ENCODE peak calls at places on chromosomes 12 and 14, in eight cellular contexts. One of them, this sample, is unnamed.

GRCh38 chr14:55355922-55356321 is 55.7 kb downstream of the ATG14 start:
- DNase-seq in lower lobe of right lung: no peak
- DNase-seq in cardiac muscle cell: no peak
- DNase-seq in foreskin fibroblast: no peak
- DNase-seq in AG10803: no peak
- DNase-seq in CD4-positive, alpha-beta memory T cell: no peak
- DNase-seq in fibroblast of mammary gland: no peak
- DNase-seq in HFF-Myc: no peak
- DNase-seq in this sample: no peak

GRCh38 chr14:72023128-72024042 is 91.2 kb downstream of the RGS6 start:
- DNase-seq in lower lobe of right lung: no peak
- DNase-seq in cardiac muscle cell: no peak
- DNase-seq in foreskin fibroblast: no peak
- DNase-seq in AG10803: no peak
- DNase-seq in CD4-positive, alpha-beta memory T cell: no peak
- DNase-seq in fibroblast of mammary gland: peak; percentile 23
- DNase-seq in HFF-Myc: no peak
- DNase-seq in this sample: no peak

GRCh38 chr14:71751264-71751663 is 181.0 kb upstream of the RGS6 start:
- DNase-seq in lower lobe of right lung: no peak
- DNase-seq in cardiac muscle cell: no peak
- DNase-seq in foreskin fibroblast: no peak
- DNase-seq in AG10803: no peak
- DNase-seq in CD4-positive, alpha-beta memory T cell: no peak
- DNase-seq in fibroblast of mammary gland: no peak
- DNase-seq in HFF-Myc: no peak
- DNase-seq in this sample: no peak

GRCh38 chr12:4786795-4787194 is 66.6 kb downstream of the GALNT8 start:
- DNase-seq in lower lobe of right lung: no peak
- DNase-seq in cardiac muscle cell: no peak
- DNase-seq in foreskin fibroblast: no peak
- DNase-seq in AG10803: no peak
- DNase-seq in CD4-positive, alpha-beta memory T cell: no peak
- DNase-seq in fibroblast of mammary gland: no peak
- DNase-seq in HFF-Myc: no peak
- DNase-seq in this sample: no peak

GRCh38 chr12:117148642-117149041 is 41.6 kb downstream of the FBXO21 start:
- DNase-seq in lower lobe of right lung: no peak
- DNase-seq in cardiac muscle cell: no peak
- DNase-seq in foreskin fibroblast: no peak
- DNase-seq in AG10803: no peak
- DNase-seq in CD4-positive, alpha-beta memory T cell: no peak
- DNase-seq in fibroblast of mammary gland: peak; percentile 59
- DNase-seq in HFF-Myc: no peak
- DNase-seq in this sample: no peak

GRCh38 chr12:25590021-25590721 is 37.1 kb upstream of the LMNTD1 start:
- DNase-seq in lower lobe of right lung: no peak
- DNase-seq in cardiac muscle cell: no peak
- DNase-seq in foreskin fibroblast: no peak
- DNase-seq in AG10803: no peak
- DNase-seq in CD4-positive, alpha-beta memory T cell: peak; percentile 25
- DNase-seq in fibroblast of mammary gland: no peak
- DNase-seq in HFF-Myc: no peak
- DNase-seq in this sample: no peak

GRCh38 chr12:98821232-98821631 is 176.1 kb downstream of the APAF1 start:
- DNase-seq in lower lobe of right lung: no peak
- DNase-seq in cardiac muscle cell: no peak
- DNase-seq in foreskin fibroblast: no peak
- DNase-seq in AG10803: no peak
- DNase-seq in CD4-positive, alpha-beta memory T cell: no peak
- DNase-seq in fibroblast of mammary gland: no peak
- DNase-seq in HFF-Myc: no peak
- DNase-seq in this sample: no peak

GRCh38 chr12:107144990-107145389 is 51.6 kb upstream of the CRY1 start:
- DNase-seq in lower lobe of right lung: no peak
- DNase-seq in cardiac muscle cell: peak; percentile 8
- DNase-seq in foreskin fibroblast: no peak
- DNase-seq in AG10803: no peak
- DNase-seq in CD4-positive, alpha-beta memory T cell: no peak
- DNase-seq in fibroblast of mammary gland: no peak
- DNase-seq in HFF-Myc: no peak
- DNase-seq in this sample: no peak

GRCh38 chr12:95942532-95943230 is at the start of gene CCDC38:
- DNase-seq in lower lobe of right lung: peak; percentile 87
- DNase-seq in cardiac muscle cell: peak; percentile 64
- DNase-seq in foreskin fibroblast: peak; percentile 26
- DNase-seq in AG10803: peak; percentile 31
- DNase-seq in CD4-positive, alpha-beta memory T cell: peak; percentile 79
- DNase-seq in fibroblast of mammary gland: peak; percentile 55
- DNase-seq in HFF-Myc: peak; percentile 61
- DNase-seq in this sample: peak; percentile 84

GRCh38 chr12:80941916-80942315 is 4.2 kb upstream of the LIN7A start:
- DNase-seq in lower lobe of right lung: no peak
- DNase-seq in cardiac muscle cell: no peak
- DNase-seq in foreskin fibroblast: peak; percentile 27
- DNase-seq in AG10803: no peak
- DNase-seq in CD4-positive, alpha-beta memory T cell: no peak
- DNase-seq in fibroblast of mammary gland: peak; percentile 63
- DNase-seq in HFF-Myc: no peak
- DNase-seq in this sample: no peak

GRCh38 chr14:37591311-37591940 is 3.6 kb downstream of the FOXA1 start:
- DNase-seq in lower lobe of right lung: peak; percentile 64
- DNase-seq in cardiac muscle cell: no peak
- DNase-seq in foreskin fibroblast: no peak
- DNase-seq in AG10803: no peak
- DNase-seq in CD4-positive, alpha-beta memory T cell: no peak
- DNase-seq in fibroblast of mammary gland: no peak
- DNase-seq in HFF-Myc: no peak
- DNase-seq in this sample: no peak

GRCh38 chr14:22505751-22506710 is 83.0 kb downstream of the DAD1 start:
- DNase-seq in lower lobe of right lung: no peak
- DNase-seq in cardiac muscle cell: no peak
- DNase-seq in foreskin fibroblast: no peak
- DNase-seq in AG10803: no peak
- DNase-seq in CD4-positive, alpha-beta memory T cell: no peak
- DNase-seq in fibroblast of mammary gland: no peak
- DNase-seq in HFF-Myc: no peak
- DNase-seq in this sample: no peak

GRCh38 chr14:65637780-65638179 is 225.2 kb downstream of the FUT8 start:
- DNase-seq in lower lobe of right lung: no peak
- DNase-seq in cardiac muscle cell: peak; percentile 5
- DNase-seq in foreskin fibroblast: no peak
- DNase-seq in AG10803: peak; percentile 10
- DNase-seq in CD4-positive, alpha-beta memory T cell: peak; percentile 3
- DNase-seq in fibroblast of mammary gland: peak; percentile 54
- DNase-seq in HFF-Myc: peak; percentile 5
- DNase-seq in this sample: no peak

GRCh38 chr14:63874223-63874622 is 21.4 kb downstream of the SYNE2 start:
- DNase-seq in lower lobe of right lung: no peak
- DNase-seq in cardiac muscle cell: no peak
- DNase-seq in foreskin fibroblast: no peak
- DNase-seq in AG10803: no peak
- DNase-seq in CD4-positive, alpha-beta memory T cell: no peak
- DNase-seq in fibroblast of mammary gland: no peak
- DNase-seq in HFF-Myc: no peak
- DNase-seq in this sample: no peak

GRCh38 chr12:110039085-110039807 is 9.1 kb downstream of the C12orf76 start:
- DNase-seq in lower lobe of right lung: no peak
- DNase-seq in cardiac muscle cell: peak; percentile 85
- DNase-seq in foreskin fibroblast: peak; percentile 90
- DNase-seq in AG10803: peak; percentile 99
- DNase-seq in CD4-positive, alpha-beta memory T cell: peak; percentile 43
- DNase-seq in fibroblast of mammary gland: peak; percentile 93
- DNase-seq in HFF-Myc: peak; percentile 77
- DNase-seq in this sample: peak; percentile 24

GRCh38 chr14:66495214-66496098 is 9.3 kb downstream of the CCDC196 start:
- DNase-seq in lower lobe of right lung: no peak
- DNase-seq in cardiac muscle cell: peak; percentile 83
- DNase-seq in foreskin fibroblast: peak; percentile 51
- DNase-seq in AG10803: peak; percentile 75
- DNase-seq in CD4-positive, alpha-beta memory T cell: peak; percentile 34
- DNase-seq in fibroblast of mammary gland: peak; percentile 82
- DNase-seq in HFF-Myc: peak; percentile 47
- DNase-seq in this sample: peak; percentile 36

GRCh38 chr14:106174206-106174605 is 647.8 kb downstream of the TMEM121 start:
- DNase-seq in lower lobe of right lung: no peak
- DNase-seq in cardiac muscle cell: no peak
- DNase-seq in foreskin fibroblast: no peak
- DNase-seq in AG10803: no peak
- DNase-seq in CD4-positive, alpha-beta memory T cell: peak; percentile 80
- DNase-seq in fibroblast of mammary gland: no peak
- DNase-seq in HFF-Myc: no peak
- DNase-seq in this sample: peak; percentile 80

GRCh38 chr14:68886109-68886434 is 93.0 kb downstream of the ACTN1 start:
- DNase-seq in lower lobe of right lung: no peak
- DNase-seq in cardiac muscle cell: peak; percentile 41
- DNase-seq in foreskin fibroblast: no peak
- DNase-seq in AG10803: no peak
- DNase-seq in CD4-positive, alpha-beta memory T cell: no peak
- DNase-seq in fibroblast of mammary gland: no peak
- DNase-seq in HFF-Myc: no peak
- DNase-seq in this sample: no peak

GRCh38 chr12:47881826-47882427 is 22.9 kb downstream of the VDR start:
- DNase-seq in lower lobe of right lung: no peak
- DNase-seq in cardiac muscle cell: peak; percentile 99
- DNase-seq in foreskin fibroblast: peak; percentile 99
- DNase-seq in AG10803: peak; percentile 99
- DNase-seq in CD4-positive, alpha-beta memory T cell: no peak
- DNase-seq in fibroblast of mammary gland: peak; percentile 99
- DNase-seq in HFF-Myc: peak; percentile 84
- DNase-seq in this sample: no peak

GRCh38 chr12:8746046-8746445 is 48.3 kb downstream of the RIMKLB start:
- DNase-seq in lower lobe of right lung: no peak
- DNase-seq in cardiac muscle cell: no peak
- DNase-seq in foreskin fibroblast: no peak
- DNase-seq in AG10803: no peak
- DNase-seq in CD4-positive, alpha-beta memory T cell: no peak
- DNase-seq in fibroblast of mammary gland: no peak
- DNase-seq in HFF-Myc: no peak
- DNase-seq in this sample: no peak

GRCh38 chr14:71636076-71636475 is 296.2 kb upstream of the RGS6 start:
- DNase-seq in lower lobe of right lung: no peak
- DNase-seq in cardiac muscle cell: no peak
- DNase-seq in foreskin fibroblast: no peak
- DNase-seq in AG10803: no peak
- DNase-seq in CD4-positive, alpha-beta memory T cell: no peak
- DNase-seq in fibroblast of mammary gland: no peak
- DNase-seq in HFF-Myc: no peak
- DNase-seq in this sample: no peak

GRCh38 chr12:54195736-54196347 is 7.1 kb upstream of the SMUG1 start:
- DNase-seq in lower lobe of right lung: peak; percentile 73
- DNase-seq in cardiac muscle cell: peak; percentile 75
- DNase-seq in foreskin fibroblast: peak; percentile 48
- DNase-seq in AG10803: peak; percentile 29
- DNase-seq in CD4-positive, alpha-beta memory T cell: no peak
- DNase-seq in fibroblast of mammary gland: peak; percentile 53
- DNase-seq in HFF-Myc: no peak
- DNase-seq in this sample: no peak

DNA sequence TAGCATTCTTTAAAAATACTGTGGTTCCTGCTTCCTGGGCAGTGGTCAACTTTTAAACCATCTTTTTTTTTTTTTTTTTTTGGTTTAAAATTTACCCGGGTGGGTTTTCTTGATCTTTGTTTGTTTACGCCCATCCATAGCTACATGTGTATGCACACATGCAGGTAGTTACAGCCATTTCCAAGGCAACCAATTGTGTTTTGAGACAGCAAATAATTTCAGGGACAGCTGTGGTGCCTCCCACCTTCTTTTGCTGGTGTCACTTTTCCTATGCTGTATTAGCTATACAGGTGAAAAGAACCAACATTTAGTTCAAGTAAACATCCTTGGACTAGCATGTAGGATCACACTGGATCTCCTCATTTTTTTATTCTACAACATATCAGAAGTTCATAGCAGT is 51.9 kb upstream of the PSMA6 start:
- DNase-seq in lower lobe of right lung: no peak
- DNase-seq in cardiac muscle cell: no peak
- DNase-seq in foreskin fibroblast: no peak
- DNase-seq in AG10803: no peak
- DNase-seq in CD4-positive, alpha-beta memory T cell: no peak
- DNase-seq in fibroblast of mammary gland: no peak
- DNase-seq in HFF-Myc: no peak
- DNase-seq in this sample: no peak
- H3K4me3 ChIP-seq in lower lobe of right lung: no peak overlapping the region
- H3K4me3 ChIP-seq in cardiac muscle cell: no peak overlapping the region
- H3K4me3 ChIP-seq in foreskin fibroblast: no peak overlapping the region
- H3K4me3 ChIP-seq in AG10803: no peak overlapping the region
- H3K4me3 ChIP-seq in CD4-positive, alpha-beta memory T cell: no peak overlapping the region
- H3K4me3 ChIP-seq in fibroblast of mammary gland: no peak overlapping the region
- H3K4me3 ChIP-seq in HFF-Myc: no peak overlapping the region
- H3K4me3 ChIP-seq in this sample: no peak overlapping the region

GRCh38 chr14:24216345-24216699 is 456 bp upstream of the MDP1 start:
- DNase-seq in lower lobe of right lung: no peak
- DNase-seq in cardiac muscle cell: no peak
- DNase-seq in foreskin fibroblast: no peak
- DNase-seq in AG10803: no peak
- DNase-seq in CD4-positive, alpha-beta memory T cell: no peak
- DNase-seq in fibroblast of mammary gland: no peak
- DNase-seq in HFF-Myc: no peak
- DNase-seq in this sample: no peak
- H3K4me3 ChIP-seq in lower lobe of right lung: peak overlapping the region; percentile 82
- H3K4me3 ChIP-seq in cardiac muscle cell: no peak overlapping the region
- H3K4me3 ChIP-seq in foreskin fibroblast: peak overlapping the region; percentile 72
- H3K4me3 ChIP-seq in AG10803: peak overlapping the region; percentile 94
- H3K4me3 ChIP-seq in CD4-positive, alpha-beta memory T cell: no peak overlapping the region
- H3K4me3 ChIP-seq in fibroblast of mammary gland: no peak overlapping the region
- H3K4me3 ChIP-seq in HFF-Myc: peak overlapping the region; percentile 69
- H3K4me3 ChIP-seq in this sample: peak overlapping the region; percentile 94

GRCh38 chr12:6925239-6925542 is 2.6 kb upstream of the ATN1 start:
- DNase-seq in lower lobe of right lung: peak; percentile 70
- DNase-seq in cardiac muscle cell: no peak
- DNase-seq in foreskin fibroblast: no peak
- DNase-seq in AG10803: no peak
- DNase-seq in CD4-positive, alpha-beta memory T cell: no peak
- DNase-seq in fibroblast of mammary gland: no peak
- DNase-seq in HFF-Myc: no peak
- DNase-seq in this sample: no peak
- H3K4me3 ChIP-seq in lower lobe of right lung: peak overlapping the region; percentile 81
- H3K4me3 ChIP-seq in cardiac muscle cell: no peak overlapping the region
- H3K4me3 ChIP-seq in foreskin fibroblast: peak overlapping the region; percentile 73
- H3K4me3 ChIP-seq in AG10803: peak overlapping the region; percentile 24
- H3K4me3 ChIP-seq in CD4-positive, alpha-beta memory T cell: no peak overlapping the region
- H3K4me3 ChIP-seq in fibroblast of mammary gland: no peak overlapping the region
- H3K4me3 ChIP-seq in HFF-Myc: peak overlapping the region; percentile 91
- H3K4me3 ChIP-seq in this sample: no peak overlapping the region

DNA sequence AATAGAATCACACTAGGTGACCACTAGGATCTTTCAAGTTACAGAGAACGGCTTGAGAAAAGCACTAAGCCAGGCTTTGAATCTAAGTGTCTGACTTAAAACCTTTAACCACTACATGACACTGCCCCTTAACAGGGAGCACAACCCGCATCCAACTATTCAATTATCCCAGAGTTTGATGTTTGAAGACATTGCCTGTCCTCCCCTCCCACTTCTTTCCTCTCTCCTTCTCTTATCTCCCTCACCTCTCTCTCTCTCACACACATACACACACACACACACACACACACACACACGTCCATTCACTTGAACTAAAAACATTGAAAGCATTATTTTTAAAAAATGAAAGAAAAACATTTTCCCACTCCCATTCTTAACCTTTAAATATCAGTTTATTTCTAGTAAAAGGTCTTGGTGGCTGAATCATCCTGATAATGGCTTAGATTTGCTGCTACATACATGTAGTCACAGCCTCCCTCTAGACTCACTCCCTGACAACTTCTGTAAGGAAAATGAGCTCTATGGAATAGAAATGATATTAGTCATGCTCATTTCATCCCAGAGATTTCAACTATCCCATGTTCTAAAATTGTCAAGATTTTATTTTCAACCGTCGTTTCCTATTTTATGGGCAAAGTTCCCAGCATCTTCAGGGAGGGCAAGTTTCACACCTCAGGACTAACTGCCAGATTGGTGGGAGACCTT is 53.5 kb upstream of the RAP1B start:
- DNase-seq in lower lobe of right lung: no peak
- DNase-seq in cardiac muscle cell: peak; percentile 75
- DNase-seq in foreskin fibroblast: peak; percentile 78
- DNase-seq in AG10803: peak; percentile 88
- DNase-seq in CD4-positive, alpha-beta memory T cell: no peak
- DNase-seq in fibroblast of mammary gland: peak; percentile 70
- DNase-seq in HFF-Myc: no peak
- DNase-seq in this sample: no peak
- H3K4me3 ChIP-seq in lower lobe of right lung: no peak overlapping the region
- H3K4me3 ChIP-seq in cardiac muscle cell: no peak overlapping the region
- H3K4me3 ChIP-seq in foreskin fibroblast: no peak overlapping the region
- H3K4me3 ChIP-seq in AG10803: no peak overlapping the region
- H3K4me3 ChIP-seq in CD4-positive, alpha-beta memory T cell: no peak overlapping the region
- H3K4me3 ChIP-seq in fibroblast of mammary gland: no peak overlapping the region
- H3K4me3 ChIP-seq in HFF-Myc: no peak overlapping the region
- H3K4me3 ChIP-seq in this sample: no peak overlapping the region

This sample was measured in CD8-positive, alpha-beta memory T cell.